ENCODE peak calls at places on chromosome 13, in four cellular contexts. A is cardiac fibroblast, P is lower leg skin, U is right lobe of liver. Q is an unnamed sample.

GRCh38 chr13:76440568-76440967 is 445.6 kb downstream of the KCTD12 start:
- DNase-seq in A (no peak), P (no peak), U (no peak), Q (no peak)

GRCh38 chr13:59623516-59623915 is 540.2 kb downstream of the DIAPH3 start:
- DNase-seq in A (no peak), P (no peak), U (no peak), Q (no peak)

GRCh38 chr13:109700176-109700575 is 86.2 kb downstream of the IRS2 start:
- DNase-seq in A (peak), P (peak), U (peak), Q (peak)

GRCh38 chr13:38202730-38203129 is 146.9 kb upstream of the UFM1 start:
- DNase-seq in A (peak), P (no peak), U (no peak), Q (no peak)

GRCh38 chr13:38044067-38044466 is 174.5 kb upstream of the TRPC4 start:
- DNase-seq in A (no peak), P (no peak), U (no peak), Q (no peak)

GRCh38 chr13:109740121-109740520 is 46.3 kb downstream of the IRS2 start:
- DNase-seq in A (no peak), P (no peak), U (no peak), Q (no peak)

GRCh38 chr13:44735806-44736205 is 159.7 kb upstream of the TSC22D1 start:
- DNase-seq in A (no peak), P (no peak), U (no peak), Q (no peak)

GRCh38 chr13:94139393-94139995 is 340.0 kb downstream of the DCT start:
- DNase-seq in A (no peak), P (no peak), U (no peak), Q (no peak)

GRCh38 chr13:99800951-99801350 is 170.6 kb downstream of the ZIC5 start:
- DNase-seq in A (no peak), P (no peak), U (no peak), Q (no peak)

GRCh38 chr13:32426981-32427851 is 714 bp downstream of the N4BP2L1 start:
- DNase-seq in A (peak), P (peak), U (peak), Q (peak)

GRCh38 chr13:27035892-27036235 is 135.7 kb downstream of the USP12 start:
- DNase-seq in A (peak), P (no peak), U (no peak), Q (no peak)

GRCh38 chr13:97141564-97142005 is 80.5 kb upstream of the MBNL2 start:
- DNase-seq in A (peak), P (peak), U (peak), Q (no peak)

GRCh38 chr13:33931397-33931987 is 113.5 kb downstream of the RFC3 start:
- DNase-seq in A (peak), P (no peak), U (no peak), Q (no peak)

GRCh38 chr13:43804461-43805070 is 17.8 kb upstream of the ENOX1 start:
- DNase-seq in A (peak), P (no peak), U (no peak), Q (no peak)

GRCh38 chr13:107322228-107322627 is 754.3 kb upstream of the ARGLU1 start:
- DNase-seq in A (no peak), P (no peak), U (no peak), Q (no peak)

GRCh38 chr13:98648141-98648540 is 71.2 kb upstream of the STK24 start:
- DNase-seq in A (no peak), P (no peak), U (no peak), Q (no peak)

GRCh38 chr13:27549406-27549981 is 70.8 kb downstream of the LNX2 start:
- DNase-seq in A (peak), P (no peak), U (no peak), Q (no peak)

GRCh38 chr13:91739751-91740150 is 341.3 kb downstream of the GPC5 start:
- DNase-seq in A (no peak), P (no peak), U (no peak), Q (no peak)

GRCh38 chr13:76937416-76937815 is 10.9 kb upstream of the ACOD1 start:
- DNase-seq in A (peak), P (peak), U (no peak), Q (no peak)

GRCh38 chr13:112955956-112956355 is 13.1 kb upstream of the MCF2L start:
- DNase-seq in A (no peak), P (no peak), U (peak), Q (no peak)

GRCh38 chr13:67964091-67964490 is 734.0 kb upstream of the PCDH9 start:
- DNase-seq in A (no peak), P (no peak), U (no peak), Q (no peak)

GRCh38 chr13:80469841-80470378 is 129.0 kb upstream of the SPRY2 start:
- DNase-seq in A (peak), P (peak), U (peak), Q (no peak)

GRCh38 chr13:106367361-106367781 is 168.1 kb downstream of the EFNB2 start:
- DNase-seq in A (no peak), P (no peak), U (no peak), Q (no peak)

GRCh38 chr13:77697208-77698103 is at the start of gene SLAIN1:
- DNase-seq in A (no peak), P (peak), U (peak), Q (peak)

GRCh38 chr13:61695147-61695546 is 279.5 kb upstream of the PCDH20 start:
- DNase-seq in A (no peak), P (no peak), U (no peak), Q (no peak)

GRCh38 chr13:96652506-96652905 is 341.8 kb downstream of the OXGR1 start:
- DNase-seq in A (peak), P (no peak), U (no peak), Q (no peak)

GRCh38 chr13:32309312-32309711 is 5.9 kb downstream of the ZAR1L start:
- DNase-seq in A (no peak), P (no peak), U (no peak), Q (no peak)

GRCh38 chr13:47672245-47672975 is 328.7 kb downstream of the SUCLA2 start:
- DNase-seq in A (peak), P (no peak), U (no peak), Q (no peak)

GRCh38 chr13:112596220-112596619 is 8.3 kb upstream of the TUBGCP3 start:
- DNase-seq in A (no peak), P (no peak), U (no peak), Q (no peak)

GRCh38 chr13:40916207-40916998 is 102.7 kb downstream of the ELF1 start:
- DNase-seq in A (peak), P (no peak), U (no peak), Q (no peak)

GRCh38 chr13:44098559-44098958 is 218.9 kb downstream of the LACC1 start:
- DNase-seq in A (no peak), P (no peak), U (no peak), Q (no peak)

GRCh38 chr13:114230575-114230974 is 4.1 kb upstream of the CDC16 start:
- DNase-seq in A (no peak), P (no peak), U (no peak), Q (no peak)

GRCh38 chr13:73676550-73677040 is 457.6 kb downstream of the KLF12 start:
- DNase-seq in A (no peak), P (no peak), U (no peak), Q (no peak)

GRCh38 chr13:23554000-23554399 is 16.2 kb upstream of the TNFRSF19 start:
- DNase-seq in A (peak), P (peak), U (no peak), Q (no peak)